ENCODE peak calls at places on chromosomes 7 and 10, in eight cellular contexts. One of them, this sample, is unnamed.

GRCh38 chr10:79926037-79926436 is 22.9 kb downstream of the SFTPD start:
- DNase-seq in HL-60: no peak
- DNase-seq in HCT116: no peak
- DNase-seq in HepG2: no peak
- DNase-seq in K562: peak; percentile 3
- DNase-seq in Panc1: no peak
- DNase-seq in GM12878: no peak
- DNase-seq in SK-N-SH: no peak
- DNase-seq in this sample: no peak

GRCh38 chr7:2528481-2529095 is 9.0 kb downstream of the LFNG start:
- DNase-seq in HL-60: no peak
- DNase-seq in HCT116: no peak
- DNase-seq in HepG2: no peak
- DNase-seq in K562: no peak
- DNase-seq in Panc1: no peak
- DNase-seq in GM12878: no peak
- DNase-seq in SK-N-SH: no peak
- DNase-seq in this sample: peak; percentile 1

GRCh38 chr10:36725581-36726520 is 399.5 kb upstream of the ANKRD30A start:
- DNase-seq in HL-60: no peak
- DNase-seq in HCT116: no peak
- DNase-seq in HepG2: peak; percentile 12
- DNase-seq in K562: no peak
- DNase-seq in Panc1: peak; percentile 54
- DNase-seq in GM12878: no peak
- DNase-seq in SK-N-SH: peak; percentile 47
- DNase-seq in this sample: peak; percentile 82

GRCh38 chr10:97490592-97490991 is 7.6 kb downstream of the MMS19 start:
- DNase-seq in HL-60: no peak
- DNase-seq in HCT116: no peak
- DNase-seq in HepG2: no peak
- DNase-seq in K562: no peak
- DNase-seq in Panc1: no peak
- DNase-seq in GM12878: no peak
- DNase-seq in SK-N-SH: no peak
- DNase-seq in this sample: no peak

GRCh38 chr10:24172909-24173308 is 36.0 kb upstream of the KIAA1217 start:
- DNase-seq in HL-60: no peak
- DNase-seq in HCT116: no peak
- DNase-seq in HepG2: no peak
- DNase-seq in K562: no peak
- DNase-seq in Panc1: no peak
- DNase-seq in GM12878: no peak
- DNase-seq in SK-N-SH: no peak
- DNase-seq in this sample: no peak

GRCh38 chr7:65980478-65981250 is 1.3 kb downstream of the GUSB start:
- DNase-seq in HL-60: peak; percentile 65
- DNase-seq in HCT116: no peak
- DNase-seq in HepG2: no peak
- DNase-seq in K562: peak; percentile 58
- DNase-seq in Panc1: no peak
- DNase-seq in GM12878: peak; percentile 59
- DNase-seq in SK-N-SH: peak; percentile 67
- DNase-seq in this sample: peak; percentile 9

GRCh38 chr7:107966701-107967100 is 36.3 kb downstream of the LAMB1 start:
- DNase-seq in HL-60: no peak
- DNase-seq in HCT116: no peak
- DNase-seq in HepG2: peak; percentile 90
- DNase-seq in K562: no peak
- DNase-seq in Panc1: peak; percentile 69
- DNase-seq in GM12878: no peak
- DNase-seq in SK-N-SH: no peak
- DNase-seq in this sample: peak; percentile 48

GRCh38 chr10:86169066-86169465 is 197.5 kb downstream of the GRID1 start:
- DNase-seq in HL-60: no peak
- DNase-seq in HCT116: no peak
- DNase-seq in HepG2: no peak
- DNase-seq in K562: no peak
- DNase-seq in Panc1: no peak
- DNase-seq in GM12878: no peak
- DNase-seq in SK-N-SH: no peak
- DNase-seq in this sample: no peak

GRCh38 chr7:23062452-23062851 is 43.1 kb upstream of the KLHL7 start:
- DNase-seq in HL-60: peak; percentile 11
- DNase-seq in HCT116: no peak
- DNase-seq in HepG2: no peak
- DNase-seq in K562: peak; percentile 40
- DNase-seq in Panc1: no peak
- DNase-seq in GM12878: no peak
- DNase-seq in SK-N-SH: no peak
- DNase-seq in this sample: no peak

GRCh38 chr10:43130756-43131155 is 7.5 kb upstream of the CSGALNACT2 start:
- DNase-seq in HL-60: no peak
- DNase-seq in HCT116: no peak
- DNase-seq in HepG2: no peak
- DNase-seq in K562: no peak
- DNase-seq in Panc1: no peak
- DNase-seq in GM12878: no peak
- DNase-seq in SK-N-SH: peak; percentile 28
- DNase-seq in this sample: no peak

GRCh38 chr10:123563994-123564393 is 102.2 kb upstream of the GPR26 start:
- DNase-seq in HL-60: no peak
- DNase-seq in HCT116: no peak
- DNase-seq in HepG2: no peak
- DNase-seq in K562: no peak
- DNase-seq in Panc1: no peak
- DNase-seq in GM12878: no peak
- DNase-seq in SK-N-SH: no peak
- DNase-seq in this sample: no peak

GRCh38 chr7:69635572-69636190 is 37.4 kb downstream of the AUTS2 start:
- DNase-seq in HL-60: no peak
- DNase-seq in HCT116: no peak
- DNase-seq in HepG2: no peak
- DNase-seq in K562: no peak
- DNase-seq in Panc1: no peak
- DNase-seq in GM12878: no peak
- DNase-seq in SK-N-SH: no peak
- DNase-seq in this sample: no peak

GRCh38 chr7:150430465-150431085 is 19.9 kb upstream of the GIMAP8 start:
- DNase-seq in HL-60: no peak
- DNase-seq in HCT116: no peak
- DNase-seq in HepG2: no peak
- DNase-seq in K562: no peak
- DNase-seq in Panc1: no peak
- DNase-seq in GM12878: no peak
- DNase-seq in SK-N-SH: no peak
- DNase-seq in this sample: no peak

GRCh38 chr7:29099896-29100847 is 46.2 kb downstream of the CPVL start:
- DNase-seq in HL-60: no peak
- DNase-seq in HCT116: no peak
- DNase-seq in HepG2: peak; percentile 95
- DNase-seq in K562: no peak
- DNase-seq in Panc1: no peak
- DNase-seq in GM12878: no peak
- DNase-seq in SK-N-SH: no peak
- DNase-seq in this sample: no peak

GRCh38 chr7:70681111-70681846 is 450.7 kb upstream of the GALNT17 start:
- DNase-seq in HL-60: no peak
- DNase-seq in HCT116: no peak
- DNase-seq in HepG2: no peak
- DNase-seq in K562: no peak
- DNase-seq in Panc1: no peak
- DNase-seq in GM12878: no peak
- DNase-seq in SK-N-SH: no peak
- DNase-seq in this sample: peak; percentile 50

GRCh38 chr10:129104266-129105045 is 362.6 kb upstream of the MGMT start:
- DNase-seq in HL-60: no peak
- DNase-seq in HCT116: no peak
- DNase-seq in HepG2: no peak
- DNase-seq in K562: no peak
- DNase-seq in Panc1: no peak
- DNase-seq in GM12878: no peak
- DNase-seq in SK-N-SH: no peak
- DNase-seq in this sample: no peak

GRCh38 chr10:95428702-95429101 is 132.5 kb downstream of the SORBS1 start:
- DNase-seq in HL-60: no peak
- DNase-seq in HCT116: no peak
- DNase-seq in HepG2: no peak
- DNase-seq in K562: no peak
- DNase-seq in Panc1: no peak
- DNase-seq in GM12878: no peak
- DNase-seq in SK-N-SH: no peak
- DNase-seq in this sample: no peak

GRCh38 chr10:122571892-122572291 is 11.3 kb downstream of the DMBT1 start:
- DNase-seq in HL-60: no peak
- DNase-seq in HCT116: no peak
- DNase-seq in HepG2: no peak
- DNase-seq in K562: no peak
- DNase-seq in Panc1: no peak
- DNase-seq in GM12878: no peak
- DNase-seq in SK-N-SH: no peak
- DNase-seq in this sample: no peak

GRCh38 chr7:129401228-129401967 is 32.8 kb upstream of the STRIP2 start:
- DNase-seq in HL-60: peak; percentile 46
- DNase-seq in HCT116: no peak
- DNase-seq in HepG2: peak; percentile 29
- DNase-seq in K562: peak; percentile 78
- DNase-seq in Panc1: no peak
- DNase-seq in GM12878: no peak
- DNase-seq in SK-N-SH: no peak
- DNase-seq in this sample: no peak

GRCh38 chr7:19455508-19456132 is 253.2 kb downstream of the POLR1F start:
- DNase-seq in HL-60: no peak
- DNase-seq in HCT116: no peak
- DNase-seq in HepG2: no peak
- DNase-seq in K562: no peak
- DNase-seq in Panc1: no peak
- DNase-seq in GM12878: no peak
- DNase-seq in SK-N-SH: no peak
- DNase-seq in this sample: no peak

GRCh38 chr7:139671967-139672366 is 105.8 kb downstream of the HIPK2 start:
- DNase-seq in HL-60: no peak
- DNase-seq in HCT116: no peak
- DNase-seq in HepG2: no peak
- DNase-seq in K562: no peak
- DNase-seq in Panc1: no peak
- DNase-seq in GM12878: no peak
- DNase-seq in SK-N-SH: no peak
- DNase-seq in this sample: no peak

GRCh38 chr10:108783897-108784296 is 1139.4 kb downstream of the XPNPEP1 start:
- DNase-seq in HL-60: peak; percentile 15
- DNase-seq in HCT116: peak; percentile 39
- DNase-seq in HepG2: peak; percentile 13
- DNase-seq in K562: peak; percentile 13
- DNase-seq in Panc1: peak; percentile 10
- DNase-seq in GM12878: peak; percentile 31
- DNase-seq in SK-N-SH: peak; percentile 1
- DNase-seq in this sample: peak; percentile 84

GRCh38 chr10:116866987-116867595 is 17.8 kb downstream of the ENO4 start:
- DNase-seq in HL-60: no peak
- DNase-seq in HCT116: no peak
- DNase-seq in HepG2: no peak
- DNase-seq in K562: no peak
- DNase-seq in Panc1: no peak
- DNase-seq in GM12878: no peak
- DNase-seq in SK-N-SH: no peak
- DNase-seq in this sample: no peak
- TF ChIP-seq POLR2AphosphoS5 in HL-60: no peak
- TF ChIP-seq POLR2AphosphoS5 in HCT116: no peak
- TF ChIP-seq POLR2AphosphoS5 in HepG2: no peak
- TF ChIP-seq POLR2AphosphoS5 in K562: no peak
- TF ChIP-seq POLR2AphosphoS5 in Panc1: no peak
- TF ChIP-seq POLR2AphosphoS5 in GM12878: no peak
- TF ChIP-seq POLR2AphosphoS5 in SK-N-SH: no peak
- TF ChIP-seq POLR2AphosphoS5 in this sample: no peak

GRCh38 chr10:8146650-8147049 is 92.2 kb downstream of the GATA3 start:
- DNase-seq in HL-60: no peak
- DNase-seq in HCT116: peak; percentile 6
- DNase-seq in HepG2: no peak
- DNase-seq in K562: no peak
- DNase-seq in Panc1: no peak
- DNase-seq in GM12878: no peak
- DNase-seq in SK-N-SH: no peak
- DNase-seq in this sample: no peak
- TF ChIP-seq REST in HL-60: no peak
- TF ChIP-seq REST in HCT116: no peak
- TF ChIP-seq REST in HepG2: no peak
- TF ChIP-seq REST in K562: no peak
- TF ChIP-seq REST in Panc1: no peak
- TF ChIP-seq REST in GM12878: no peak
- TF ChIP-seq REST in SK-N-SH: no peak
- TF ChIP-seq REST in this sample: no peak

DNA sequence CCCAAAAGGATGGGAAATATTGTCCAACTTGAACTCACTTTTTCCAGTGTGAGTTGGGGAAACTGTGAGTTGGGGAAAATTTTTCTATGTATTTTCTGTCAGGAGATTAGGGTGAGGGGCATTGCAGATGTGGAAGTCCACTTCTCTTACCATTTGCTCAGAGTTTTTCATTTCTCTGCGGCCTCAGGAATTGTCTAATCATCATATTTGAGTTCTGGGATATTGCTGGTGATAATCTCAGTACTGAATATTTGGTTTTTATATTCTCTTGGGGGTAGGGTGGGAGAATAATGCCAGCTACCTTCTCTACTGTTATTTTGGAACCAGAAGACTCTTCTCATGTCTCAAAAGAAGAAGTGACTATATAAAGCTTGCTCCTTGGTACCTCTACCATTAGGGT is 141.3 kb upstream of the SLC13A1 start:
- DNase-seq in HL-60: no peak
- DNase-seq in HCT116: no peak
- DNase-seq in HepG2: no peak
- DNase-seq in K562: no peak
- DNase-seq in Panc1: no peak
- DNase-seq in GM12878: no peak
- DNase-seq in SK-N-SH: no peak
- DNase-seq in this sample: no peak
- TF ChIP-seq POLR2AphosphoS5 in HL-60: no peak
- TF ChIP-seq POLR2AphosphoS5 in HCT116: no peak
- TF ChIP-seq POLR2AphosphoS5 in HepG2: no peak
- TF ChIP-seq POLR2AphosphoS5 in K562: no peak
- TF ChIP-seq POLR2AphosphoS5 in Panc1: no peak
- TF ChIP-seq POLR2AphosphoS5 in GM12878: no peak
- TF ChIP-seq POLR2AphosphoS5 in SK-N-SH: no peak
- TF ChIP-seq POLR2AphosphoS5 in this sample: no peak

DNA sequence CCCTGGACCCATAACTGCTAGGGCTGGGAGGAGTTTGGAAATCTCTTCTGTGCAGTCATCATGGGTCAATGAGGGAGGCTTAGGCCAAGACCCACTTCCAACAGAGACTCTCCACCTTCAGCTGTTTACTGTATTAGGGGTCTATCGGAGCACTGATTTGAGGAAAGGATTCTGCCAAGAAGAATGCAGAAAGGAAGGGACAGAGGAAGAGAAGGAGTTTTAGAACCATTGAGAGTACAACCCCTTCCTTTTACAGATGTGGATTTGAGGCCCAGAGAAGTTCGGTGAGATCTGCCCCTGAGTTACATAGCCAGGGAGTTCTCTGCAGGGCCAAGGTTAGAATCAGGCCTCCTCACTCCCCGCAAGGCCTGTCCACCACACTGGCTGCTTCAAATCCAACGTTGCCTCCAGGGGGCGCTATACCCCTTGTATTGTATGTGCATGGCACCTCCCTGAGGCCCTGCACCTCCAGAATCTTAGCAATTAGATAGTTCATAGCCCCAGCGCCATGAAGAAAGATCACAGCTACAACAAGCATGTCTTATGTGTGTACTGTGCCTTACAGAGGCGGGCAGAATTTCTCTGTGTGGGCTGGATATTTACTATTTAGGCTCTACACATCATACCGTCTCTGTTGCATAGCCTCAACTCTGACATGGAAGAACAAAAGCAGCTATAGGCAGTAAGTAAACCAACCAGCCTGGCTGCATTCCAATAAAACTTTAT is 246.8 kb downstream of the SKIDA1 start:
- DNase-seq in HL-60: peak; percentile 22
- DNase-seq in HCT116: peak; percentile 89
- DNase-seq in HepG2: peak; percentile 87
- DNase-seq in K562: peak; percentile 77
- DNase-seq in Panc1: peak; percentile 64
- DNase-seq in GM12878: peak; percentile 34
- DNase-seq in SK-N-SH: peak; percentile 63
- DNase-seq in this sample: peak; percentile 98
- TF ChIP-seq REST in HL-60: no peak
- TF ChIP-seq REST in HCT116: no peak
- TF ChIP-seq REST in HepG2: no peak
- TF ChIP-seq REST in K562: no peak
- TF ChIP-seq REST in Panc1: no peak
- TF ChIP-seq REST in GM12878: no peak
- TF ChIP-seq REST in SK-N-SH: no peak
- TF ChIP-seq REST in this sample: no peak

This sample was measured in GM23338.